ENCODE peak calls at places on chromosomes 4 and X, in six cellular contexts. U, W, Q, X, L and V are unnamed samples.

GRCh38 chr4:109441858-109442480 is 8.4 kb downstream of the SEC24B start:
- ATAC-seq in U (peak; percentile 26), W (no peak), Q (no peak), X (no peak), L (no peak), V (peak; percentile 72)

GRCh38 chrX:102745513-102746133 is 25.1 kb downstream of the GPRASP3 start:
- ATAC-seq in U (peak; percentile 17), W (peak; percentile 61), Q (peak; percentile 76), X (peak; percentile 62), L (peak; percentile 71), V (peak; percentile 73)

GRCh38 chr4:109821186-109821585 is 5.6 kb downstream of the GAR1 start:
- ATAC-seq in U (no peak), W (no peak), Q (no peak), X (no peak), L (no peak), V (no peak)

GRCh38 chr4:84767163-84767562 is 184.2 kb downstream of the CDS1 start:
- ATAC-seq in U (no peak), W (no peak), Q (no peak), X (no peak), L (no peak), V (no peak)

GRCh38 chrX:23811135-23811781 is 28.3 kb downstream of the SAT1 start:
- ATAC-seq in U (peak; percentile 17), W (no peak), Q (peak; percentile 38), X (peak; percentile 18), L (no peak), V (no peak)

GRCh38 chr4:37008199-37008598 is 236.3 kb upstream of the NWD2 start:
- ATAC-seq in U (peak; percentile 36), W (no peak), Q (no peak), X (peak; percentile 91), L (peak; percentile 81), V (no peak)

GRCh38 chrX:149267878-149268813 is 237.0 kb downstream of the IDS start:
- ATAC-seq in U (no peak), W (no peak), Q (no peak), X (no peak), L (no peak), V (no peak)

GRCh38 chr4:76697129-76697803 is 200.7 kb downstream of the SOWAHB start:
- ATAC-seq in U (no peak), W (peak; percentile 99), Q (no peak), X (no peak), L (no peak), V (no peak)

GRCh38 chr4:168162604-168163003 is 70.3 kb downstream of the ANXA10 start:
- ATAC-seq in U (peak; percentile 33), W (no peak), Q (no peak), X (peak; percentile 69), L (no peak), V (no peak)

GRCh38 chr4:95548738-95549245 is at the start of gene UNC5C:
- ATAC-seq in U (peak; percentile 68), W (peak; percentile 24), Q (peak; percentile 85), X (peak; percentile 68), L (peak; percentile 76), V (peak; percentile 77)

GRCh38 chrX:65755786-65756185 is 88.3 kb downstream of the MSN start:
- ATAC-seq in U (no peak), W (no peak), Q (no peak), X (no peak), L (no peak), V (no peak)

GRCh38 chrX:19774905-19775304 is 112.5 kb downstream of the SH3KBP1 start:
- ATAC-seq in U (no peak), W (no peak), Q (no peak), X (no peak), L (no peak), V (no peak)

GRCh38 chr4:105210901-105211300 is 64.2 kb downstream of the TET2 start:
- ATAC-seq in U (no peak), W (no peak), Q (no peak), X (no peak), L (no peak), V (no peak)

GRCh38 chr4:121784975-121785374 is 16.1 kb upstream of the EXOSC9 start:
- ATAC-seq in U (no peak), W (no peak), Q (peak; percentile 77), X (peak; percentile 61), L (peak; percentile 97), V (peak; percentile 96)

GRCh38 chr4:119310826-119311225 is 11.1 kb downstream of the FABP2 start:
- ATAC-seq in U (no peak), W (no peak), Q (no peak), X (no peak), L (no peak), V (no peak)

GRCh38 chrX:1355131-1355799 is 18.7 kb downstream of the IL3RA start:
- ATAC-seq in U (peak; percentile 35), W (peak; percentile 69), Q (no peak), X (no peak), L (peak; percentile 68), V (peak; percentile 30)

GRCh38 chr4:68368566-68369473 is 18.9 kb upstream of the YTHDC1 start:
- ATAC-seq in U (no peak), W (no peak), Q (no peak), X (peak; percentile 60), L (peak; percentile 54), V (no peak)

GRCh38 chr4:25427871-25428270 is 50.8 kb downstream of the ANAPC4 start:
- ATAC-seq in U (no peak), W (no peak), Q (no peak), X (no peak), L (no peak), V (no peak)

GRCh38 chrX:55028040-55028439 is 2.7 kb downstream of the ALAS2 start:
- ATAC-seq in U (no peak), W (no peak), Q (no peak), X (no peak), L (no peak), V (no peak)

GRCh38 chr4:148112231-148112982 is 329.8 kb downstream of the NR3C2 start:
- ATAC-seq in U (no peak), W (no peak), Q (no peak), X (peak; percentile 61), L (no peak), V (peak; percentile 54)

GRCh38 chr4:113899260-113900177 is 79.9 kb downstream of the ARSJ start:
- ATAC-seq in U (no peak), W (peak; percentile 79), Q (no peak), X (no peak), L (no peak), V (no peak)

GRCh38 chrX:17987783-17988182 is 126.7 kb upstream of the RAI2 start:
- ATAC-seq in U (no peak), W (peak; percentile 76), Q (no peak), X (no peak), L (no peak), V (no peak)

GRCh38 chr4:125979868-125980412 is 665.2 kb downstream of the FAT4 start:
- ATAC-seq in U (no peak), W (no peak), Q (no peak), X (no peak), L (no peak), V (no peak)

GRCh38 chr4:13415068-13415785 is 68.9 kb downstream of the RAB28 start:
- ATAC-seq in U (no peak), W (no peak), Q (peak; percentile 74), X (no peak), L (no peak), V (peak; percentile 65)

GRCh38 chr4:118284169-118284568 is 68.6 kb downstream of the PRSS12 start:
- ATAC-seq in U (no peak), W (no peak), Q (no peak), X (no peak), L (peak; percentile 3), V (no peak)

GRCh38 chrX:48904180-48904579 is 6.5 kb downstream of the PQBP1 start:
- ATAC-seq in U (no peak), W (no peak), Q (no peak), X (no peak), L (peak; percentile 20), V (no peak)

GRCh38 chr4:80730158-80730557 is 300.4 kb upstream of the BMP3 start:
- ATAC-seq in U (no peak), W (no peak), Q (no peak), X (no peak), L (no peak), V (no peak)

GRCh38 chr4:140095694-140096482 is 58.1 kb downstream of the MAML3 start:
- ATAC-seq in U (peak; percentile 29), W (peak; percentile 71), Q (peak; percentile 36), X (peak; percentile 34), L (peak; percentile 80), V (peak; percentile 69)